ENCODE peak calls at places on chromosomes 16 and 17, in seven cellular contexts. S is K562, J is uterus, G is lung, Y is cardiac muscle cell, F is left lung, L is OCI-LY7. R is an unnamed sample. For H3K9me3, the result is how much of the 10 kb centered on the place peaks cover.

GRCh38 chr16:56221995-56222394 is 30.7 kb downstream of the GNAO1 start:
- DNase-seq in S (no peak), J (no peak), G (no peak), Y (no peak), F (no peak), L (no peak), R (no peak)

GRCh38 chr16:1770328-1771071 is 843 bp downstream of the NME3 start:
- DNase-seq in S (peak), J (peak), G (peak), Y (peak), F (peak), L (peak), R (peak)

GRCh38 chr16:53849585-53849984 is 145.6 kb downstream of the FTO start:
- DNase-seq in S (no peak), J (no peak), G (no peak), Y (no peak), F (no peak), L (peak), R (no peak)

GRCh38 chr16:5615868-5616642 is 518.5 kb upstream of the EEF2KMT start:
- DNase-seq in S (peak), J (no peak), G (peak), Y (peak), F (peak), L (peak), R (peak)

GRCh38 chr17:40179923-40180659 is 2.8 kb downstream of the RAPGEFL1 start:
- DNase-seq in S (no peak), J (no peak), G (no peak), Y (peak), F (no peak), L (no peak), R (no peak)

GRCh38 chr16:53768167-53768566 is 64.2 kb downstream of the FTO start:
- DNase-seq in S (no peak), J (no peak), G (no peak), Y (peak), F (no peak), L (no peak), R (no peak)

GRCh38 chr17:36835036-36835435 is 102.2 kb upstream of the LHX1 start:
- DNase-seq in S (no peak), J (no peak), G (no peak), Y (no peak), F (no peak), L (no peak), R (no peak)

GRCh38 chr16:89090182-89090630 is 3.4 kb upstream of the ACSF3 start:
- DNase-seq in S (peak), J (no peak), G (no peak), Y (no peak), F (no peak), L (no peak), R (peak)

GRCh38 chr16:85197611-85198566 is 85.6 kb upstream of the CIBAR2 start:
- DNase-seq in S (no peak), J (no peak), G (no peak), Y (no peak), F (no peak), L (no peak), R (peak)

GRCh38 chr16:79156761-79157160 is 443.8 kb downstream of the MAF start:
- DNase-seq in S (no peak), J (no peak), G (no peak), Y (no peak), F (no peak), L (no peak), R (no peak)

DNA sequence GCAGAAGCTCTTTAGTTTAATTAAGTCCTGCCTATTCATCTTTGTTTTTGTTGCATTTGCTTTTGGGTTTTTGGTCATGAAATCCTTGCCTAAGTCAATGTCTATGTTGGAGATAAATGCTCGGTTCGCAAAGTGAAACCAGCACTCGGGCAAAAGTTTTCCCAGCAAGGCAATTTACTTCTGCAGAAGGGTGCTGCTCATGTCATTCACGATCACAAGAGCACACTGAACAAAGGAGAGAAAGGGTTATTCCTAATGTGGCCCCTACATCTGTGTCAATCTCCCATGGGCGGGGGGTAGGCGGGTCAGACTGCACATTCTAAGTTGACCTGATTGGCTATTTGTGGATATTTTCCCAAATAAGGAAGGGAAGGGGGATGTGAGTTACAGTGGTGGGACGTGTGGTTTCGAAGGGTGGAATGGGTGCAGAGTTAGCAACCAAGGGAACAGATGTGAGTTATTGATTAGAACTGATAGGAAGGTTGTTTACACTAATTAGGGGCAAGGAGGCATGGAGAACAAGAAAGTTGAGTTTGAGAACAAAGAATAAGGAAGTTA is 23.0 kb downstream of the ATF7IP2 start:
- DNase-seq in S (peak), J (no peak), G (no peak), Y (no peak), F (no peak), L (peak), R (no peak)
- H3K9me3 ChIP-seq in S (under half), J (under half), G (under half), Y (under half), F (half or more), L (under half), R (under half)

GRCh38 chr16:87387942-87388817 is 4.0 kb upstream of the MAP1LC3B start:
- DNase-seq in S (peak), J (peak), G (peak), Y (peak), F (peak), L (peak), R (peak)
- TF ChIP-seq CTCF in S (no peak), J (no peak), G (no peak), Y (no peak), F (no peak), L (no peak), R (no peak)

GRCh38 chr16:80250376-80250775 is 290.4 kb upstream of the DYNLRB2 start:
- DNase-seq in S (no peak), J (no peak), G (no peak), Y (no peak), F (no peak), L (no peak), R (no peak)
- H3K9me3 ChIP-seq in S (under half), J (under half), G (under half), Y (under half), F (under half), L (under half), R (under half)

GRCh38 chr17:21278304-21279197 is 6.0 kb upstream of the MAP2K3 start:
- DNase-seq in S (no peak), J (no peak), G (peak), Y (peak), F (peak), L (peak), R (peak)
- TF ChIP-seq CTCF in S (no peak), J (no peak), G (no peak), Y (no peak), F (no peak), L (peak), R (no peak)

DNA sequence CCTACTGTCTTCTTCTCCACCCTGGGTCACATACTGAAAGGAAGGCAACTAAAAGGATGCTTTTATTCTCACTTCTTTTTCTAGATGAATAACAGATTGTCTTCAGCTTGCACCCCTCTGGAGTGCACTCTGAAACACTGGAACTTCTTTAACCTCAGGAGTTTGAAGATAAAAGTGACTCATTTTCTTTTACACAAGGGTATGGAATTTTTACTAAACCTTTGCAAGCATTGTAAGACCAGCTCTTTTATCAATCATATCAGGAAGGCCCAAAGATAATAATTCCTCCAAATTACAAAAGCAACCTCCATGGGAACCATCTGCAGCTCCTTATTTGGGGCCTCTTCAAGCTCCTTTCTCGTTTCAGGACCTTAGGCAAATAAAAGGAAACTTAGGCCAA is 193.5 kb upstream of the KIF2B start:
- DNase-seq in S (no peak), J (no peak), G (no peak), Y (peak), F (no peak), L (no peak), R (no peak)
- H3K9me3 ChIP-seq in S (under half), J (under half), G (under half), Y (under half), F (under half), L (under half), R (under half)

DNA sequence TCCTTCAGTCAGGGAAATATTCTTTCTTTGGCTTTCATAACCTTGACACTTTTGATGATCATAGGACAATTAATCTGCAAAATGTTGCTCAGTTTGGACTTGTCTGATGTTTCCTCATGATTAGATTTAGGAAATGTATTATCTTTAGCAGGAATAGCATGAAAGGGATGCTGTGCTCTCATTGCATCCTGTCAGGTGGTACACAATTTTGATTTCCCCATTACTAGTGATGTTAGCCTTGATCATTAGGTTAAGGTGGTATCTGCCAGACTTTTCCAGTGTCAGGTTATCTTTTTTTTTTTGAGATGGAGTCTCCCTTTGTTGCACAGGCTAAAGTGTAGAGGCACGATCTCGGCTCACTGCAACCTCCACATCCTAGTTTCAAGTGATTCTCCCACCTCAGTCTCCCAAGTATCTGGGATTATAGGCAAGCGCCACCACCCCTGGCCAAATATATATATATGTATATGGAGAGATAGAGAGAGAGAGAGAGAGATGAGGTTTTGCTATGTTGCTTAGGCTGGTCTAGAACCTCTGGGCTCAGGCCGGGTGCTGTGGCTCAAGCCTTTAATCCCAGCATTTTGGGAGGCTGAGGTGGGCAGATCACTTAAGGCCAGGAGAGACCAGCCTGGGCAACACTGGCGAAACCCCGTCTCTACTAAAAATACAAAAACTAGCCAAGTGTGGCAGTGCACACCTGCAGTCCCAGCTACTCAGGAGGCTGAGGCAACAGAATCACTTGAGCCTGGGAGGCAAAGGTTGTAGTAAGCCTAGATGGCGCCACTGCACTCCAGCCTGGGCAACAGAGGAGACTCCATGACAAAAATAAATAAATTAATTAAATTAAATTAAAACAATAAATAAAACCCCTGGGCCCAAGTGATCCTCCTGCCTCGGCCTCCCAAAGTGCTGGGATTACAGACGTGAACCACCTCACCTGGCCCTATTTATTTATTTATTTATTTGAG is 15.8 kb upstream of the CAVIN1 start:
- DNase-seq in S (peak), J (no peak), G (no peak), Y (peak), F (peak), L (peak), R (no peak)
- TF ChIP-seq CTCF in S (peak), J (no peak), G (peak), Y (peak), F (peak), L (peak), R (peak)

GRCh38 chr16:3306078-3306477 is 781 bp downstream of the ZNF75A start:
- DNase-seq in S (no peak), J (no peak), G (no peak), Y (no peak), F (no peak), L (no peak), R (no peak)
- H3K9me3 ChIP-seq in S (under half), J (under half), G (under half), Y (under half), F (half or more), L (under half), R (under half)

DNA sequence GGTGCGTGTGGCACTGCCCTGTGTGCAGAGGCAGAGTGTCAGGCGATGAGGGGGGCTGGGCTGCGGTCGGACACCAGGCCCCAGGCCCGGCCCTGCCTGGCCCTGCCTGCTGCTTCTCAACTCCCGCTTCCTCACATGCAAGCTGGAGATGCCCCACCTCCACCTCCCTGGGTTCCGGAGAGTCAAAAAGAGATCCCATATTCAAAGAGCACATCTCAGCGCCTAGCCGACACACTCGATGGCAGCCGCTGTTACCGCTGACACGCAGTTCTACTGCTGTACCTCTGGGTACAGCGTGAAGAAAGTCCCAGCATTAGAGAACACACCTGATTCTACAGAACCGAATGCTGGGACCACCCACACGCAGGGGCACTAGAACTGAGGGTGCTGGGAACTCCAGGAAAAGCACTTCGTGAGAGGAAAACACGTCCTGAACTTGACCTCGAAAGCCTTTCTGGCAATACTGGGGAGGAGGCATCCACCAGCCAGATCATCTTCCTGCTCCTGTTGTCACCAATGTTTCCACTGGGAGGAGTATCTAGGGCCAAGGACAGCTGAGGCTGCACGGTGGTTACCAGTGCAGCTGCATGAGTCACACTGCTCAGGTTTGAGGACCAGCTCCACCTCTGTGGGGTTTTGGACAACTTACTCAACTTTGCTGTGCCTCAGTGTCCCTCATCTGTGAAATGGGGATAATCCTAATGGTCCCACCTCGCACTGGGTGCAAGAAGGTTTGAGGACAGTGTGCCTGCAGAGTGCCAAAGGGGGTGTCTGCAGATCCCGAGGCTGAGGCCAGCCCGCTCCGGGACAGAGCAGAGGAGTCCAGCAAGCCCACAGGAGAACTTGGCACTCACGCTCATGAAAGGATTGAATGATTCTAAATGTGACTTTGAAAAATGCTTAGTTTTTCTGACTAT is 100.4 kb upstream of the DNAH17 start:
- DNase-seq in S (no peak), J (no peak), G (no peak), Y (no peak), F (no peak), L (no peak), R (no peak)
- TF ChIP-seq CTCF in S (no peak), J (no peak), G (no peak), Y (no peak), F (no peak), L (no peak), R (no peak)